ENCODE peak calls at places on chromosomes 13 and 19, in eight cellular contexts. Z, B, W, Y, L, R, N and H are unnamed samples.
A peak's percentile ranks its signal among the peaks of the same experiment; 100 is the strongest.

GRCh38 chr19:43839139-43839538 is 12.0 kb downstream of the ZNF283 start:
- DNase-seq in Y (no peak), R (no peak), Z (no peak), L (no peak), W (no peak), B (no peak), N (no peak), H (no peak)

GRCh38 chr19:53532362-53532761 is 5.6 kb upstream of the ZNF331 start:
- DNase-seq in N (no peak), W (no peak), Y (no peak), R (no peak), B (no peak), L (no peak), Z (no peak), H (no peak)

GRCh38 chr19:16447015-16447384 is 24.8 kb downstream of the EPS15L1 start:
- DNase-seq in W (peak; percentile 70), Y (no peak), N (no peak), R (peak; percentile 88), B (no peak), L (peak; percentile 91), Z (peak; percentile 86), H (peak; percentile 88)

GRCh38 chr19:1324792-1325567 is 39.3 kb downstream of the EFNA2 start:
- DNase-seq in R (peak; percentile 47), W (peak; percentile 65), B (no peak), L (no peak), N (peak; percentile 89), Y (peak; percentile 27), Z (peak; percentile 67), H (peak; percentile 81)

GRCh38 chr13:76937416-76937815 is 10.9 kb upstream of the ACOD1 start:
- DNase-seq in R (peak; percentile 95), L (peak; percentile 53), Z (peak; percentile 97), W (no peak), N (no peak), B (no peak), Y (no peak), H (no peak)

GRCh38 chr19:19185853-19186728 is 5.9 kb downstream of the BORCS8 start:
- DNase-seq in Y (peak; percentile 58), W (no peak), Z (peak; percentile 16), N (peak; percentile 95), R (peak; percentile 54), L (peak; percentile 59), B (peak; percentile 81), H (no peak)

GRCh38 chr13:65901723-65902122 is 1328.4 kb downstream of the PCDH9 start:
- DNase-seq in B (no peak), L (no peak), W (no peak), Z (no peak), Y (no peak), N (no peak), R (no peak), H (no peak)

GRCh38 chr13:51643882-51644281 is 59.6 kb downstream of the WDFY2 start:
- DNase-seq in Y (no peak), R (peak; percentile 94), W (no peak), Z (peak; percentile 95), B (no peak), N (no peak), L (no peak), H (no peak)

GRCh38 chr19:1156305-1156801 is 17.7 kb downstream of the SBNO2 start:
- DNase-seq in L (no peak), R (no peak), N (no peak), B (no peak), W (no peak), Y (no peak), Z (peak; percentile 75), H (no peak)

GRCh38 chr19:16519230-16519687 is 23.0 kb downstream of the CHERP start:
- DNase-seq in B (no peak), R (no peak), N (peak; percentile 64), Z (no peak), Y (no peak), W (no peak), L (no peak), H (peak; percentile 55)

GRCh38 chr13:59413121-59413520 is 750.6 kb downstream of the DIAPH3 start:
- DNase-seq in Z (no peak), Y (no peak), N (no peak), W (no peak), B (no peak), L (no peak), R (no peak), H (no peak)

GRCh38 chr13:59409651-59410200 is 754.0 kb downstream of the DIAPH3 start:
- DNase-seq in Z (no peak), B (peak; percentile 82), L (no peak), W (no peak), R (no peak), Y (no peak), N (peak; percentile 19), H (no peak)

GRCh38 chr13:59408738-59409137 is 755.0 kb downstream of the DIAPH3 start:
- DNase-seq in B (no peak), Y (no peak), N (no peak), R (no peak), W (no peak), Z (no peak), L (no peak), H (no peak)

GRCh38 chr13:59409211-59409610 is 754.5 kb downstream of the DIAPH3 start:
- DNase-seq in R (peak; percentile 10), Y (no peak), Z (peak; percentile 30), W (peak; percentile 75), B (peak; percentile 45), N (no peak), L (peak; percentile 38), H (no peak)
- H3K4me3 ChIP-seq in R (no peak overlapping the region), Y (no peak overlapping the region), Z (no peak overlapping the region), W (no peak overlapping the region), B (no peak overlapping the region), N (no peak overlapping the region), L (no peak overlapping the region), H (no peak overlapping the region)

GRCh38 chr19:10667867-10668266 is 13.7 kb downstream of the ILF3 start:
- DNase-seq in Z (no peak), L (no peak), Y (no peak), R (no peak), B (no peak), W (no peak), N (peak; percentile 10), H (no peak)

GRCh38 chr19:10660346-10660745 is 6.2 kb downstream of the ILF3 start:
- DNase-seq in B (no peak), Y (no peak), N (peak; percentile 7), L (no peak), R (no peak), W (no peak), Z (no peak), H (no peak)

GRCh38 chr19:10661946-10662345 is 7.8 kb downstream of the ILF3 start:
- DNase-seq in Y (no peak), N (peak; percentile 19), B (no peak), R (no peak), Z (no peak), L (no peak), W (no peak), H (no peak)

GRCh38 chr19:10662384-10663251 is 8.5 kb downstream of the ILF3 start:
- DNase-seq in W (no peak), R (no peak), B (no peak), N (peak; percentile 9), Y (no peak), L (no peak), Z (peak; percentile 21), H (no peak)
- H3K4me3 ChIP-seq in W (no peak overlapping the region), R (no peak overlapping the region), B (no peak overlapping the region), N (no peak overlapping the region), Y (no peak overlapping the region), L (no peak overlapping the region), Z (no peak overlapping the region), H (no peak overlapping the region)

GRCh38 chr13:27536361-27537101 is 83.8 kb downstream of the LNX2 start:
- DNase-seq in N (no peak), L (no peak), Y (no peak), W (no peak), B (no peak), Z (no peak), R (no peak), H (no peak)

GRCh38 chr13:27535546-27535945 is 84.8 kb downstream of the LNX2 start:
- DNase-seq in B (no peak), N (no peak), Y (no peak), W (no peak), L (no peak), R (no peak), Z (peak; percentile 9), H (no peak)

GRCh38 chr13:27534108-27534975 is 84.0 kb upstream of the MTIF3 start:
- DNase-seq in B (no peak), N (no peak), R (no peak), Y (no peak), L (no peak), Z (no peak), W (no peak), H (no peak)

GRCh38 chr13:27534976-27535370 is 84.6 kb upstream of the MTIF3 start:
- DNase-seq in Y (no peak), B (no peak), W (no peak), L (no peak), R (no peak), N (no peak), Z (peak; percentile 74), H (no peak)

DNA sequence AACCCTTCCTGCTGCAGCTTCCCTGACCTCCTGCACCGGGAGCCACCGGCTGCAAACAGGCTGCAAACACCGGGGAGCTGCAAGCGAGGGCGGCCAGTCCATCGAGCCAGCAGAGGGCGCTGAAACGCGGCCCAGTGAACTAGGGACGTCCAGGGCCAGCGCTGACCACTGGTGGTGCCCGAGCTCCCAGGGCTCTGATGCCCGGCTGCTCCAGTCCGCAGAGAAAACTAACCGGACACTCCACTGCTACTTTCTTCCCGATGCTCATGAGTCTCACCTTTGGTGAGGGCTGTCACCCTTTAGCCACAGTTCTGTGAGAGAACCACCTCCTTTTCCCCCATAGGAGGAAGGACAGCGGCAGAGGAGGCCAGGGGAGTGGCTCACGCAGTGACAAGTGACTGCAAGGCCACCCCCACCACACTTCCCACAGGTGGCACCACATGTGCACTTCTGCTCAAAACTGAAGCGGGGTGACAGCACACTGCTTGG is 82.8 kb upstream of the MTIF3 start:
- DNase-seq in N (peak; percentile 85), W (peak; percentile 90), L (peak; percentile 91), Y (peak; percentile 24), Z (peak; percentile 71), B (peak; percentile 94), R (peak; percentile 69), H (peak; percentile 88)
- H3K4me3 ChIP-seq in N (no peak overlapping the region), W (peak overlapping the region; percentile 37), L (no peak overlapping the region), Y (no peak overlapping the region), Z (peak overlapping the region; percentile 36), B (peak overlapping the region; percentile 43), R (no peak overlapping the region), H (no peak overlapping the region)

GRCh38 chr19:28949027-28949426 is 263.9 kb downstream of the UQCRFS1 start:
- DNase-seq in Y (no peak), W (no peak), Z (no peak), R (no peak), L (no peak), B (no peak), N (no peak), H (no peak)
- H3K4me3 ChIP-seq in Y (no peak overlapping the region), W (no peak overlapping the region), Z (no peak overlapping the region), R (no peak overlapping the region), L (no peak overlapping the region), B (no peak overlapping the region), N (no peak overlapping the region), H (no peak overlapping the region)